ENCODE peak calls at places on chromosomes 5 and 9, in seven cellular contexts. H is dorsolateral prefrontal cortex, Y is NCI-H774, Q is caudate nucleus, V is Daoy, U is pulmonary artery endothelial cell, B is occipital lobe. W is an unnamed sample.

GRCh38 chr9:98978231-98978681 is 34.5 kb downstream of the COL15A1 start:
- DNase-seq in H (no peak), Y (no peak), Q (no peak), V (no peak), U (no peak), B (no peak), W (no peak)

GRCh38 chr9:110546411-110546871 is 33.1 kb downstream of the SVEP1 start:
- DNase-seq in H (no peak), Y (no peak), Q (no peak), V (no peak), U (no peak), B (no peak), W (no peak)

GRCh38 chr5:95892784-95893354 is 68.8 kb downstream of the ELL2 start:
- DNase-seq in H (no peak), Y (no peak), Q (peak; percentile 25), V (no peak), U (no peak), B (no peak), W (no peak)

GRCh38 chr5:120419110-120419509 is 45.0 kb upstream of the PRR16 start:
- DNase-seq in H (no peak), Y (no peak), Q (no peak), V (peak; percentile 39), U (no peak), B (no peak), W (no peak)

GRCh38 chr9:7777776-7778175 is 21.8 kb downstream of the DMAC1 start:
- DNase-seq in H (no peak), Y (peak; percentile 53), Q (peak; percentile 67), V (no peak), U (no peak), B (no peak), W (no peak)

GRCh38 chr9:20651926-20652325 is 29.6 kb upstream of the MLLT3 start:
- DNase-seq in H (no peak), Y (no peak), Q (no peak), V (no peak), U (no peak), B (no peak), W (no peak)

GRCh38 chr9:95511952-95512750 is 4.6 kb downstream of the PTCH1 start:
- DNase-seq in H (no peak), Y (no peak), Q (no peak), V (no peak), U (no peak), B (peak; percentile 18), W (no peak)

GRCh38 chr5:136356747-136357469 is 8.4 kb downstream of the TRPC7 start:
- DNase-seq in H (no peak), Y (no peak), Q (no peak), V (peak; percentile 7), U (no peak), B (no peak), W (no peak)

GRCh38 chr5:119816055-119816454 is 186.7 kb downstream of the FAM170A start:
- DNase-seq in H (no peak), Y (no peak), Q (no peak), V (no peak), U (no peak), B (no peak), W (no peak)

GRCh38 chr5:77305222-77305846 is 94.9 kb downstream of the PDE8B start:
- DNase-seq in H (no peak), Y (no peak), Q (no peak), V (no peak), U (no peak), B (no peak), W (no peak)

GRCh38 chr5:87413116-87413645 is 451 bp upstream of the CCNH start:
- DNase-seq in H (no peak), Y (no peak), Q (peak; percentile 61), V (peak; percentile 12), U (no peak), B (no peak), W (no peak)

GRCh38 chr5:8462565-8462964 is 593.6 kb downstream of the MTRR start:
- DNase-seq in H (no peak), Y (no peak), Q (no peak), V (no peak), U (no peak), B (no peak), W (no peak)

GRCh38 chr5:79561525-79561893 is 47.6 kb upstream of the HOMER1 start:
- DNase-seq in H (peak; percentile 54), Y (no peak), Q (peak; percentile 16), V (no peak), U (no peak), B (peak; percentile 7), W (no peak)

GRCh38 chr5:135667662-135668061 is 88.9 kb upstream of the CXCL14 start:
- DNase-seq in H (no peak), Y (no peak), Q (no peak), V (no peak), U (no peak), B (no peak), W (no peak)

GRCh38 chr9:109745335-109746283 is 34.4 kb upstream of the PALM2AKAP2 start:
- DNase-seq in H (no peak), Y (no peak), Q (peak; percentile 2), V (peak; percentile 46), U (no peak), B (no peak), W (peak; percentile 61)

GRCh38 chr9:76294301-76294700 is 99.9 kb downstream of the RFK start:
- DNase-seq in H (no peak), Y (no peak), Q (no peak), V (no peak), U (no peak), B (no peak), W (no peak)

W was measured in lower leg skin.